ENCODE peak calls at places on chromosomes 4 and X, in four cellular contexts. One of them, this sample, is unnamed. For H3K4me1, the result is how much of the 10 kb centered on the place peaks cover.

GRCh38 chrX:53073115-53073581 is 9.0 kb upstream of the TSPYL2 start:
- DNase-seq in K562: no peak
- DNase-seq in GM12878: no peak
- DNase-seq in HepG2: no peak
- DNase-seq in this sample: no peak

GRCh38 chr4:105433421-105433820 is 40.4 kb downstream of the PPA2 start:
- DNase-seq in K562: no peak
- DNase-seq in GM12878: no peak
- DNase-seq in HepG2: no peak
- DNase-seq in this sample: no peak

GRCh38 chr4:26074672-26075071 is 160.7 kb downstream of the SMIM20 start:
- DNase-seq in HepG2: no peak
- DNase-seq in GM12878: peak
- DNase-seq in K562: no peak
- DNase-seq in this sample: no peak

GRCh38 chr4:61877893-61878292 is 677.8 kb downstream of the ADGRL3 start:
- DNase-seq in K562: no peak
- DNase-seq in HepG2: no peak
- DNase-seq in GM12878: no peak
- DNase-seq in this sample: no peak

GRCh38 chrX:19758536-19758935 is 128.9 kb downstream of the SH3KBP1 start:
- DNase-seq in GM12878: no peak
- DNase-seq in K562: no peak
- DNase-seq in HepG2: peak
- DNase-seq in this sample: no peak

GRCh38 chr4:7393491-7394183 is 41.1 kb downstream of the PSAPL1 start:
- DNase-seq in K562: no peak
- DNase-seq in GM12878: no peak
- DNase-seq in HepG2: no peak
- DNase-seq in this sample: no peak

GRCh38 chr4:155434904-155435303 is 58.1 kb upstream of the MAP9 start:
- DNase-seq in K562: no peak
- DNase-seq in HepG2: no peak
- DNase-seq in GM12878: no peak
- DNase-seq in this sample: no peak

GRCh38 chr4:174036111-174036510 is 247.4 kb downstream of the FBXO8 start:
- DNase-seq in HepG2: no peak
- DNase-seq in GM12878: no peak
- DNase-seq in K562: no peak
- DNase-seq in this sample: no peak

DNA sequence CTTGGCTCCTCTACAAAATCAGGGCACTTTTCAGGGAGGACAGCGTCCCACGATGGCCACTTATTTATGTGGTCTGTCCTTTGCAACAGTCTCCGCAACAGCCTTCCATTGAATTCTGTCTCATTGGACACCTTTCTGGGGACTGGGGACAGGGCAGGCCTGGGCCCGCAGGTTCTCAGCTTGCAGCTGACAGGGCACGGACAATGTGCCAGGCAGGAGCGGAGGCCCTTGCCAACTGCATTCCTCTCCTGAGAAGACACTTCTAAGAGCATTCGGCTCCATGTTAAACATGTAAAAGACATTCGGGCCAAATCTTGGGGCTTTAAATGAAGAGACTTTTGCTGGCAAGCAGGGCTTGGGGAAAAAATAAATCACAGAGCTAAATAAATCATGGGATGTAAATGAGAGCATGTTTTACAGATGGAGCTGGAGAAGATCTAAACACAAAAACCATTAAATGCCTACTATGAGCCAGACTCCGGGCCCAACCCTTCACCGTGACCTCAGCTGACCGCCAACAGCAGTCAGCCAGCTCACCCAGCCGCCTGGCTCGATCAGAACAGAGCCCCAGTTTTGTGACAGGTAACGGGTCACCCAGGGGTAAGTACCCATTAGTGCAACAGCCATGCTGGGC is 14.9 kb downstream of the WDR1 start:
- DNase-seq in GM12878: no peak
- DNase-seq in K562: no peak
- DNase-seq in HepG2: no peak
- DNase-seq in this sample: no peak
- H3K4me1 ChIP-seq in GM12878: under half
- H3K4me1 ChIP-seq in K562: under half
- H3K4me1 ChIP-seq in HepG2: under half
- H3K4me1 ChIP-seq in this sample: under half

GRCh38 chr4:158863296-158863695 is 94.5 kb downstream of the FNIP2 start:
- DNase-seq in GM12878: no peak
- DNase-seq in HepG2: no peak
- DNase-seq in K562: no peak
- DNase-seq in this sample: no peak

GRCh38 chr4:158861766-158862165 is 92.9 kb downstream of the FNIP2 start:
- DNase-seq in HepG2: no peak
- DNase-seq in K562: no peak
- DNase-seq in GM12878: no peak
- DNase-seq in this sample: no peak

GRCh38 chr4:158859661-158860060 is 90.8 kb downstream of the FNIP2 start:
- DNase-seq in GM12878: no peak
- DNase-seq in HepG2: no peak
- DNase-seq in K562: no peak
- DNase-seq in this sample: no peak

GRCh38 chr4:158860856-158861255 is 92.0 kb downstream of the FNIP2 start:
- DNase-seq in K562: no peak
- DNase-seq in GM12878: peak
- DNase-seq in HepG2: no peak
- DNase-seq in this sample: no peak

DNA sequence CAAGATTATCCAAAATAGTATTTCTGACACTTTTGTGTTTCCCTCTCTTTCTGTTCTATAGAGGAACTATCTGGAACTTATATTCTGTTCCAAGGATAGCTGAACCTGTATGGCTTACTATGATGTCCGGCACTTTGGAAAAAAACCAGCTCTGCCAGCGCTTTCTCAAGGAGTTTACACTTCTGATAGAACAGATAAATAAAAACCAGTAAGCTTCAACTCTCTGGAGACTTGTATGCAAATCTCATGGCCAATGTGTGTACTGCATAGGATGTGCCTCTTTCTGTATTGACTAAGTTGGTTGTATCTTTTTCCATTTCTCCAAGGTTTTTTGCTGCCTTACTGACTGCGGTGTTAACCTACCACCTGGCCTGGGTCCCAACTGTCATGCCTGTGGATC is 92.5 kb downstream of the FNIP2 start:
- DNase-seq in GM12878: no peak
- DNase-seq in K562: no peak
- DNase-seq in HepG2: no peak
- DNase-seq in this sample: no peak
- TF ChIP-seq ESRRA in GM12878: no peak
- TF ChIP-seq ESRRA in K562: no peak
- TF ChIP-seq ESRRA in HepG2: no peak
- TF ChIP-seq ESRRA in this sample: no peak

DNA sequence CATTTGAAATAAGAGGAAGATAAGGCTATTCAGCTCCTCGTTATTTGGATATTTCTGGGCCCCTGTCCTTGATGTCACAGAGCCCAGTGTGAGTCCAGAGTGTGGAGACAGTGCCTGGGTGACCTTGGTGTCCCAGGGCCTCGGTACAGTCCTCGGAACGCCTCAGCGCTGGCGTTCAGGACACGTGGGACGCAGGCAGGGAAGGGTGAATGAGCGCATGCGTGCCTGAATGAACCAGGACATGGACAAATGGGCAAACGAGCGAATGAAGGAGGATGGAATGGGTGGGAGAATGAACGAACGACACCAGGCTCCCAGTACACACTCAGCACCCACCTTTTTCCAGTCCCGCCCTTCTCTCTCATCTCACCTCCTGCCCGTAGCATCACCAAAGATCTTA is 44.2 kb downstream of the EVC start:
- DNase-seq in K562: no peak
- DNase-seq in HepG2: no peak
- DNase-seq in GM12878: no peak
- DNase-seq in this sample: no peak
- H3K4me1 ChIP-seq in K562: under half
- H3K4me1 ChIP-seq in HepG2: under half
- H3K4me1 ChIP-seq in GM12878: under half
- H3K4me1 ChIP-seq in this sample: under half

GRCh38 chrX:12137982-12138365 is 299 bp upstream of the FRMPD4 start:
- DNase-seq in GM12878: no peak
- DNase-seq in HepG2: no peak
- DNase-seq in K562: no peak
- DNase-seq in this sample: no peak

GRCh38 chrX:12142661-12143060 is 4.4 kb downstream of the FRMPD4 start:
- DNase-seq in GM12878: no peak
- DNase-seq in HepG2: no peak
- DNase-seq in K562: no peak
- DNase-seq in this sample: no peak

GRCh38 chrX:12139934-12140611 is 1.8 kb downstream of the FRMPD4 start:
- DNase-seq in HepG2: no peak
- DNase-seq in K562: no peak
- DNase-seq in GM12878: no peak
- DNase-seq in this sample: peak

GRCh38 chrX:12141511-12141910 is 3.2 kb downstream of the FRMPD4 start:
- DNase-seq in K562: no peak
- DNase-seq in HepG2: no peak
- DNase-seq in GM12878: no peak
- DNase-seq in this sample: no peak

DNA sequence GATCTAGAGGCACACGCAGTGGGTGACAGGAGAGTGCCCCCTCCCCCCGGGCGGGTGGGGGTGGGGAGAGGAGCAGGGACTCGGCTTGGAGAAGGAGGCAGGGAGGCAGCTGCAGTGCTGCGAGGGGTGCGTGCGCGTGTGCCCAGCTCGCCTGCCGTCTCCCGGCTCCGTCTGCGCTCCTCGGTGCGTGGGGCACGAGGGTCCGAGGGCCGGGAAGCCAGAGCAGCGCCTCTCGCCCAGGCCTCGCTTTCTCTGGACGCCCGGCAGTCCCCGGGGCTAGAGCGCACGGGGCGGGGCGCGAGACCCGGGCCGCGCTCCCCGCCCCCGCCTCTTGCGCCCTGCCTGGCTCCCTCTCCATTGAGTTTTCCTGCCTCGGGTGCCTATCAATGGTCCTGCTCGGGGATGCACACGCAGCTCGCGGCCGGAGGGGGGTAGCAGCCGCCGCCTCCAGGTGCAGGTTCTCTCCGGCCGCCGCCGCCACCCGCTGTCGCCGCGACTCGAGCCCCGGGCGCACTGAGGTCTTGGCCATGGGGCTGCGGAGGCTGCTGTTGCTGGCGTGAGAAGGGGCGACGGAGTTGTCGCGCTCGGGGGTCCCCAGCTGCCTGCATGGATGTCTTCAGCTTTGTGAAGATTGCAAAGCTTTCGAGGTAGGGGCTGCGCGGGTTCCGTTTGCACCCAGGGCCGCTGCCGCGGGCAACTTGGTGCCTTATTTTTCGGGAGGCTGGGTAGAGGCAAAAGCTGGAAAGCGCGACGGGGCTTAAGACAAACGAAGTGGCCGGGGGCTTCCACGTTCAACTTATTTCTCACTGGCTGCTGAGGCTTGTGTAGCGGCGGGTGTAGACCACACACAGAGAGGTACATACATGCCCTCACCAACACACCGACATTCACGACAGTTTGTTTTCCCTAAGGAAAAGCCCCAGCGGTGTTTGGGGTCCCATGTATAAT is at the start of gene FRMPD4:
- DNase-seq in GM12878: no peak
- DNase-seq in K562: no peak
- DNase-seq in HepG2: no peak
- DNase-seq in this sample: peak
- TF ChIP-seq ESRRA in GM12878: no peak
- TF ChIP-seq ESRRA in K562: no peak
- TF ChIP-seq ESRRA in HepG2: no peak
- TF ChIP-seq ESRRA in this sample: no peak

DNA sequence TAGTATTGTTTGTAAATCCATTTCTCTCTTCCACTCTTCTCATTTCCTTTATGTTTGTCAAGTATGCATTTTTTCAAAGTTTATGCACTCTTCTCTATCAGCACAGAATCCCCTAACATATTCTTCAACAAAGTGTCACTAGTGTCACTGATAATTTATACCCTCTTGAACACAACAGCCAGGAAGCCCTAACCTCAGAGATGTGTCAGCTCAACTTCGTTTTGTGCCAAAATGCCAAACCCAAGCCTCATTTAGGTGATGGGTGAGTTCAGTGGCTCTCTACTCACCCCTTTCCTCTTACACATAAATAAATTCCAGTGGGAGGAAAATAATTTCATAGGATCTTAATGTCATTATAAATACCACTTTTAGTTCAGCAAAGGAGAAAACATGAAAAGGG is 22.4 kb upstream of the P2RY10 start:
- DNase-seq in GM12878: no peak
- DNase-seq in K562: no peak
- DNase-seq in HepG2: no peak
- DNase-seq in this sample: no peak
- H3K4me1 ChIP-seq in GM12878: under half
- H3K4me1 ChIP-seq in K562: under half
- H3K4me1 ChIP-seq in HepG2: under half
- H3K4me1 ChIP-seq in this sample: under half

GRCh38 chr4:82431026-82431745 is 796 bp downstream of the ENOPH1 start:
- DNase-seq in GM12878: no peak
- DNase-seq in K562: no peak
- DNase-seq in HepG2: no peak
- DNase-seq in this sample: peak
- TF ChIP-seq ESRRA in GM12878: no peak
- TF ChIP-seq ESRRA in K562: no peak
- TF ChIP-seq ESRRA in HepG2: no peak
- TF ChIP-seq ESRRA in this sample: no peak

DNA sequence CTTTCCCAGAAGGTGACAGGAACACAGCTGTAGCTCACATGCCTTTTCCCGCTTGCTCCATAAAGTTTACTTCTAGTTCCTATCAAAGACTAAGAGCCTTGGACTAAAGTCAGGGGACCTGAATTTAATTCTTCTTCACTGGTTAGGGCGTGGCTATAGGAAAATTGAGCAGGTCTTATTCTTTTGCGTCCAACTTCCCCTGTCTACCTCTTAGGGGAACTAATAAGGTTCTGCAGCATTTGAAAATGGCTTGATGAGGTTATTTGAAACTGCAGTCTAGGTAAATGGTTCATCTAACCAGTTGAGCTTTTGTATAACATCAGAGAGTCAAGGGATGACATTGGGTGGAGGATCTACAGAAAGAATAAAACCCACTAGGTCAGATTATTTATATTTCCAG is 2.6 kb downstream of the ARHGAP10 start:
- DNase-seq in K562: no peak
- DNase-seq in GM12878: no peak
- DNase-seq in HepG2: no peak
- DNase-seq in this sample: no peak
- H3K4me1 ChIP-seq in K562: under half
- H3K4me1 ChIP-seq in GM12878: under half
- H3K4me1 ChIP-seq in HepG2: under half
- H3K4me1 ChIP-seq in this sample: under half

GRCh38 chr4:149008415-149009025 is 566.3 kb upstream of the NR3C2 start:
- DNase-seq in K562: no peak
- DNase-seq in HepG2: no peak
- DNase-seq in GM12878: no peak
- DNase-seq in this sample: no peak
- TF ChIP-seq ESRRA in K562: no peak
- TF ChIP-seq ESRRA in HepG2: no peak
- TF ChIP-seq ESRRA in GM12878: no peak
- TF ChIP-seq ESRRA in this sample: no peak